ENCODE peak calls at places on chromosomes 7 and 10, in seven cellular contexts. P is cardiac fibroblast; J is psoas muscle; G is cardiac muscle cell; O is fibroblast of lung; B is dorsolateral prefrontal cortex; X is CD8-positive, alpha-beta T cell. S is an unnamed sample.
A peak's percentile ranks its signal among the peaks of the same experiment; 100 is the strongest.

GRCh38 chr7:12493866-12494265 is 76.7 kb upstream of the SCIN start:
- DNase-seq in G (no peak), X (no peak), O (no peak), B (no peak), P (no peak), J (no peak), S (no peak)

GRCh38 chr7:104267701-104268368 is 60.0 kb upstream of the ORC5 start:
- DNase-seq in O (peak; percentile 39), B (no peak), P (peak; percentile 18), J (no peak), G (no peak), X (no peak), S (peak; percentile 40)

GRCh38 chr10:48495282-48496045 is 109.4 kb downstream of the ARHGAP22 start:
- DNase-seq in X (no peak), O (no peak), P (no peak), J (no peak), G (no peak), B (no peak), S (no peak)

GRCh38 chr10:16674147-16674703 is 143.0 kb downstream of the RSU1 start:
- DNase-seq in B (no peak), O (no peak), P (no peak), G (no peak), X (no peak), J (no peak), S (no peak)

GRCh38 chr7:157271991-157272324 is 64.8 kb upstream of the DNAJB6 start:
- DNase-seq in J (peak; percentile 80), B (no peak), X (no peak), O (peak; percentile 99), P (peak; percentile 95), G (no peak), S (no peak)

GRCh38 chr7:28580626-28581025 is 168.3 kb downstream of the CREB5 start:
- DNase-seq in P (no peak), X (no peak), O (no peak), J (no peak), G (no peak), B (no peak), S (no peak)

GRCh38 chr10:65341323-65341922 is 1584.4 kb upstream of the LRRTM3 start:
- DNase-seq in P (peak; percentile 70), J (no peak), X (no peak), O (peak; percentile 67), G (no peak), B (no peak), S (peak; percentile 0)

GRCh38 chr10:43868362-43868672 is 219.6 kb upstream of the ZNF32 start:
- DNase-seq in B (no peak), X (no peak), G (no peak), O (no peak), J (no peak), P (no peak), S (no peak)

GRCh38 chr7:91243591-91244368 is 20.5 kb upstream of the FZD1 start:
- DNase-seq in X (no peak), G (no peak), B (no peak), J (no peak), O (peak; percentile 43), P (no peak), S (no peak)

GRCh38 chr10:80709879-80710278 is 172.2 kb downstream of the SH2D4B start:
- DNase-seq in X (no peak), J (no peak), B (no peak), O (no peak), P (no peak), G (peak; percentile 28), S (no peak)

GRCh38 chr10:120854388-120854787 is 3.2 kb downstream of the WDR11 start:
- DNase-seq in P (no peak), G (no peak), J (no peak), B (no peak), X (no peak), O (no peak), S (no peak)

GRCh38 chr10:5854178-5854570 is 35.5 kb downstream of the ANKRD16 start:
- DNase-seq in O (no peak), P (no peak), B (no peak), G (no peak), J (no peak), X (no peak), S (no peak)

GRCh38 chr10:130576427-130576826 is 440.2 kb downstream of the GLRX3 start:
- DNase-seq in O (no peak), J (no peak), X (no peak), B (no peak), P (no peak), G (no peak), S (no peak)

GRCh38 chr7:33157311-33157710 is 27.9 kb downstream of the BBS9 start:
- DNase-seq in X (no peak), J (no peak), G (no peak), O (peak; percentile 71), P (peak; percentile 56), B (no peak), S (peak; percentile 2)

GRCh38 chr7:151930026-151930653 is 26.1 kb upstream of the GALNTL5 start:
- DNase-seq in P (no peak), J (no peak), O (no peak), X (no peak), B (no peak), G (no peak), S (no peak)

GRCh38 chr10:42898037-42898960 is 115.7 kb downstream of the BMS1 start:
- DNase-seq in B (no peak), X (no peak), G (no peak), J (no peak), P (no peak), O (no peak), S (no peak)

GRCh38 chr7:30348083-30348560 is 63.7 kb downstream of the ZNRF2 start:
- DNase-seq in J (no peak), X (peak; percentile 23), G (no peak), B (no peak), O (peak; percentile 85), P (peak; percentile 84), S (peak; percentile 82)

DNA sequence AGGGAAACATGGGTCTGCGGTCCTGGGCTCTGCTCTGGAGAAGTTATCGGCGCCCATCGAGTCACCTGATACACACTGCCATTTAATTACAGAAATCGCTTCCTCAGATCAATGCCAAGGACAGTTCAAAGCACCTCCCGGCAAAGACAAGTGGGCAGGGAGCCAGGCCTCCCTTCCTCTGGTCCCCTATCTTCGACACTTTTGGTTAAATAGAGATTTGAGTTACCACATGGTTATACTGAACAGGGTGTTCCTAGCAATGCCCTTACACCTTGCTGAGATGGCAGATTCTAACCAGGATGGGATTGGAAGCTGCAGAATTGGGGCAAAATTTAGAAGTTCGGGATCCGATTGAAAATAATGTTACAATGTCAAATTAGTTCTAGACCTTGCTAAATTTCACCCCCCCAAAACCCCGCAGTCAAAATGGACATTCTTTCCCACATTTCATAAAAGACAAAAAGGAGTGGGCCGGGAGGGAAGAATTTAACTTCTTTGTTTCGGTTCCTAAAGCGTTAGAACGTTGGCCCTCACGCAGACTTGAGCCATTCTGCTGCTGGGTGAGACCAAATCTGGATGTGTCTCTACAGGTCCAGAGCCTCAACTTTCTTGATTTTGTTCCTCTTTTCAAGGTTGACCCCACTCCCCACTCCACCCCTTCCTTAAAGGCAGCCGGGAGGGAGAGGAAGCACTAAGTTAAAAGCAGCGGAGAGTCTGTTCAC is 2.2 kb upstream of the DLX5 start:
- DNase-seq in X (no peak), B (no peak), P (no peak), O (no peak), G (no peak), J (no peak), S (no peak)
- H3K4me3 ChIP-seq in X (peak overlapping the region; percentile 51), B (peak overlapping the region; percentile 46), P (peak overlapping the region; percentile 38), O (no peak overlapping the region), G (peak overlapping the region; percentile 8), J (peak overlapping the region; percentile 52), S (peak overlapping the region; percentile 40)

DNA sequence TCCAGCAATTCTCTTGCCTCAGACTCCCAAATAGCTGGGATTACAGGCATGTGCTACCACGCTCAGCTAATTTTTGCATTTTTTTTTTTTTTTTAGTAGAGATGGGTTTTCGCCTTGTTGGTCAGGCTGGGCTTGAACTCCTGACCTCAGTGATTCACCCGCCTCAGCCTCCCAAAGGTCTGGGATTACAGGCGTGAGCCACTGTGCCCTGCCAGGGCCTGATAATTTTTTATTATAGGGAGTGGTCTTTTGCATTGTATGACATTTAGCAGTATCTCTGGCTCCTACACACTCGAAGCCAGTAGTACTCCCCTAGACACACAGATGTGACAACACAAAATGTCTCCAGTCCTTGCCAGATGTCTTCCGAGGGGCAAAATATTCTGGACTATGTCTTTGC is 124.0 kb downstream of the DKK1 start:
- DNase-seq in X (no peak), J (no peak), P (no peak), G (no peak), O (no peak), B (no peak), S (no peak)
- TF ChIP-seq CTCF in X (no peak), J (no peak), P (no peak), G (no peak), O (no peak), B (no peak), S (no peak)

DNA sequence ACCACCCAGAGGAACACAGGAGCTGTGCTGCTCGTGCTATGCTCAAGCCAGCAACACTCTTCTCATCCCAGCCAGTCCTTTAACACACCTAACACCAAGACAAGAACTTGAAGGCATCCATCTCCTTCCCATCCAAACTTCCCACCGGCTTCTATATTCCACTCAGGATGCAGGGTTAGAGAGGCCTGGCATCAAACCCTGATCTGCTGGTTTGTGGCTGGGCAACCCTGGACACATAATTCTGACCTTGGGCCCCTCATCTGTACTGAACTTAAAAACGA is 5.6 kb upstream of the MYO1G start:
- DNase-seq in O (no peak), X (no peak), J (no peak), B (no peak), G (no peak), P (no peak), S (no peak)
- H3K4me3 ChIP-seq in O (no peak overlapping the region), X (no peak overlapping the region), J (peak overlapping the region; percentile 92), B (no peak overlapping the region), G (no peak overlapping the region), P (no peak overlapping the region), S (peak overlapping the region; percentile 74)

GRCh38 chr7:141072548-141073172 is 1.2 kb upstream of the TMEM178B start:
- DNase-seq in P (peak; percentile 56), G (peak; percentile 41), J (peak; percentile 65), O (peak; percentile 82), X (no peak), B (peak; percentile 58), S (peak; percentile 75)

GRCh38 chr7:141071855-141072547 is 1.9 kb upstream of the TMEM178B start:
- DNase-seq in O (no peak), B (no peak), G (no peak), X (no peak), P (no peak), J (no peak), S (no peak)

GRCh38 chr7:141073173-141073640 is 657 bp upstream of the TMEM178B start:
- DNase-seq in O (peak; percentile 29), J (peak; percentile 48), X (no peak), B (no peak), G (peak; percentile 90), P (peak; percentile 44), S (peak; percentile 35)

GRCh38 chr7:141073641-141074161 is at the start of gene TMEM178B:
- DNase-seq in X (no peak), B (no peak), G (peak; percentile 3), J (peak; percentile 19), O (no peak), P (no peak), S (peak; percentile 2)

DNA sequence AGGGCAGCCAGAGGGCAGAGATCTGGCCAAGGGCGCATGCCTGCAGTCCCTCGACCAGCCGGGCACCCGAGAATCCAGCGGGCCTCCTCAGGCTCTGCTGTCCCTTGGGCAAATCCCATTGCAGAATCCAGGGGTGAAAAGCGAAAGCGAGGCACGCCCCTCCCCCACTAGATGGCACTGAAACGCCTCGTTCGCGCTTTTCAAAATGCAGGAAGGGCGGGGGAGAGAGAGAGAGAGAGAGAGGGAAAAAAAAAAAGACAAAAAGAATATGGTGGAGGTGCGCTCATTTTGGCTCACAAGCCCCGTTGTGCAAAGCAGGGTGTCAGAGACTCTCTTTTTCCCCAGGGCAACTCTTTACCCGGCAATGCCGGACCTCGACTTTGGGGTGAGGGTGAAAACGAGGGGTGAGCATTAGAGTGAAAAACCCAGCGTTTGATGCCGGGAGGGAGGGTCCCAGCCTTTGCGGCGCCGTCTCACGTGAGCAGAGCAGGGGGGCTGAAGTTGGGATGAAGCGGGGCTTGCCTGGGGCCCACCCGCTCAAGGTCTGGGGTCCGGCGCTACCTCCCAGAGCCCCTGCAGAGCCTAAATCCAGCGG is 2.5 kb upstream of the TMEM178B start:
- DNase-seq in O (peak; percentile 49), B (peak; percentile 66), G (peak; percentile 59), J (peak; percentile 35), P (no peak), X (no peak), S (peak; percentile 75)
- TF ChIP-seq CTCF in O (no peak), B (peak; percentile 45), G (peak; percentile 6), J (no peak), P (no peak), X (no peak), S (peak; percentile 53)